ENCODE peak calls at places on chromosomes 16 and 17, in nine cellular contexts. M, C, F, X, O, Y, R, L and N are unnamed samples.

GRCh38 chr16:20740007-20740883 is 1.4 kb downstream of the THUMPD1 start:
- DNase-seq in O (no peak), R (peak), L (no peak), Y (no peak), M (peak), C (no peak), F (peak), X (no peak), N (no peak)

GRCh38 chr17:79901131-79901530 is 61.9 kb upstream of the CBX4 start:
- DNase-seq in F (no peak), O (no peak), X (no peak), L (no peak), R (no peak), C (no peak), M (no peak), Y (no peak), N (no peak)

GRCh38 chr16:68993885-68994284 is 111.6 kb upstream of the HAS3 start:
- DNase-seq in F (peak), Y (no peak), L (no peak), C (no peak), O (peak), M (peak), X (no peak), R (no peak), N (no peak)

GRCh38 chr17:29844339-29845048 is 85.5 kb downstream of the SSH2 start:
- DNase-seq in Y (no peak), F (no peak), L (peak), C (no peak), M (peak), X (no peak), R (no peak), O (no peak), N (no peak)

GRCh38 chr17:77372444-77373297 is 231.9 kb downstream of the SEC14L1 start:
- DNase-seq in M (peak), F (peak), X (peak), R (peak), L (peak), Y (peak), O (peak), C (no peak), N (no peak)

GRCh38 chr16:14409563-14409962 is 220.5 kb downstream of the PARN start:
- DNase-seq in M (peak), O (peak), Y (peak), R (no peak), C (no peak), L (no peak), X (no peak), F (no peak), N (no peak)

GRCh38 chr16:51374346-51374745 is 223.3 kb upstream of the SALL1 start:
- DNase-seq in M (peak), C (no peak), O (peak), L (no peak), F (peak), Y (no peak), X (no peak), R (no peak), N (no peak)

GRCh38 chr16:19354371-19354770 is 63.3 kb upstream of the TMC5 start:
- DNase-seq in Y (no peak), F (no peak), M (no peak), L (no peak), O (no peak), X (no peak), C (no peak), R (no peak), N (no peak)

GRCh38 chr16:81480856-81481821 is 36.5 kb downstream of the CMIP start:
- DNase-seq in C (no peak), F (no peak), X (no peak), M (no peak), L (peak), O (no peak), Y (peak), R (peak), N (no peak)

GRCh38 chr17:1906622-1907021 is 76.8 kb downstream of the RPA1 start:
- DNase-seq in Y (no peak), X (no peak), O (no peak), L (peak), R (no peak), M (peak), C (no peak), F (no peak), N (no peak)

GRCh38 chr17:2710804-2711607 is 558 bp downstream of the CLUH start:
- DNase-seq in O (no peak), L (peak), F (peak), X (peak), R (peak), M (no peak), Y (no peak), C (no peak), N (no peak)